ENCODE peak calls at places on chromosome 11, in eight cellular contexts. C, Y, M, P, F, I, Z and H are unnamed samples.

GRCh38 chr11:59574467-59574866 is 41.1 kb downstream of the OSBP start:
- DNase-seq in C (no peak), Y (no peak), M (no peak), P (no peak), F (no peak), I (no peak), Z (no peak), H (no peak)

GRCh38 chr11:69130586-69131566 is 24.9 kb upstream of the SMIM38 start:
- DNase-seq in C (no peak), Y (no peak), M (no peak), P (no peak), F (no peak), I (no peak), Z (no peak), H (no peak)

GRCh38 chr11:83566948-83567347 is 280.8 kb upstream of the CCDC90B start:
- DNase-seq in C (no peak), Y (peak), M (peak), P (no peak), F (no peak), I (no peak), Z (no peak), H (no peak)

GRCh38 chr11:10506013-10506370 is 35.0 kb downstream of the RNF141 start:
- DNase-seq in C (no peak), Y (no peak), M (no peak), P (no peak), F (no peak), I (no peak), Z (no peak), H (no peak)

GRCh38 chr11:2306971-2307732 is 5.3 kb downstream of the TSPAN32 start:
- DNase-seq in C (no peak), Y (peak), M (no peak), P (no peak), F (no peak), I (no peak), Z (no peak), H (no peak)

GRCh38 chr11:43393765-43394355 is 35.1 kb downstream of the TTC17 start:
- DNase-seq in C (no peak), Y (no peak), M (no peak), P (no peak), F (no peak), I (peak), Z (peak), H (no peak)

GRCh38 chr11:35553021-35553420 is 27.6 kb upstream of the PAMR1 start:
- DNase-seq in C (no peak), Y (no peak), M (no peak), P (no peak), F (no peak), I (no peak), Z (no peak), H (no peak)

GRCh38 chr11:111542606-111543275 is 2.2 kb downstream of the LAYN start:
- DNase-seq in C (no peak), Y (no peak), M (no peak), P (no peak), F (no peak), I (no peak), Z (no peak), H (no peak)

GRCh38 chr11:72378704-72379383 is 55.5 kb downstream of the CLPB start:
- DNase-seq in C (no peak), Y (peak), M (no peak), P (no peak), F (no peak), I (no peak), Z (no peak), H (no peak)

GRCh38 chr11:69386594-69387408 is 92.8 kb downstream of the MYEOV start:
- DNase-seq in C (no peak), Y (no peak), M (no peak), P (no peak), F (no peak), I (no peak), Z (no peak), H (no peak)

GRCh38 chr11:122584670-122585069 is 70.9 kb upstream of the UBASH3B start:
- DNase-seq in C (no peak), Y (no peak), M (no peak), P (no peak), F (no peak), I (no peak), Z (no peak), H (no peak)

GRCh38 chr11:20127671-20128527 is 32.4 kb downstream of the DBX1 start:
- DNase-seq in C (peak), Y (peak), M (no peak), P (peak), F (peak), I (peak), Z (peak), H (peak)

GRCh38 chr11:69660001-69660500 is 15.1 kb downstream of the LTO1 start:
- DNase-seq in C (no peak), Y (no peak), M (no peak), P (no peak), F (no peak), I (no peak), Z (no peak), H (no peak)

GRCh38 chr11:75996523-75997272 is 181.7 kb downstream of the UVRAG start:
- DNase-seq in C (no peak), Y (peak), M (no peak), P (no peak), F (no peak), I (no peak), Z (no peak), H (no peak)

GRCh38 chr11:117621226-117621625 is 175.8 kb downstream of the DSCAML1 start:
- DNase-seq in C (no peak), Y (peak), M (no peak), P (no peak), F (no peak), I (no peak), Z (no peak), H (no peak)

GRCh38 chr11:47861762-47862161 is 13.6 kb upstream of the NUP160 start:
- DNase-seq in C (no peak), Y (peak), M (no peak), P (no peak), F (no peak), I (no peak), Z (no peak), H (no peak)

GRCh38 chr11:86220654-86221053 is 23.9 kb upstream of the EED start:
- DNase-seq in C (no peak), Y (no peak), M (no peak), P (no peak), F (no peak), I (no peak), Z (no peak), H (no peak)

GRCh38 chr11:86802601-86803051 is 2.3 kb downstream of the PRSS23 start:
- DNase-seq in C (no peak), Y (peak), M (no peak), P (no peak), F (no peak), I (no peak), Z (peak), H (peak)

GRCh38 chr11:64357904-64358535 is 942 bp upstream of the RPS6KA4 start:
- DNase-seq in C (peak), Y (no peak), M (no peak), P (no peak), F (no peak), I (peak), Z (no peak), H (no peak)

GRCh38 chr11:66032962-66033735 is 6.9 kb upstream of the CATSPER1 start:
- DNase-seq in C (no peak), Y (no peak), M (no peak), P (no peak), F (no peak), I (no peak), Z (no peak), H (no peak)

GRCh38 chr11:119093951-119094815 is 7.5 kb downstream of the DPAGT1 start:
- DNase-seq in C (peak), Y (peak), M (no peak), P (peak), F (no peak), I (peak), Z (peak), H (peak)

GRCh38 chr11:70627219-70627618 is 228.9 kb downstream of the CTTN start:
- DNase-seq in C (no peak), Y (no peak), M (no peak), P (no peak), F (no peak), I (no peak), Z (no peak), H (no peak)

GRCh38 chr11:79415411-79415810 is 25.4 kb downstream of the TENM4 start:
- DNase-seq in C (no peak), Y (no peak), M (no peak), P (no peak), F (no peak), I (no peak), Z (no peak), H (no peak)

GRCh38 chr11:69520186-69520585 is 38.7 kb downstream of the LINC01488 start:
- DNase-seq in C (no peak), Y (no peak), M (no peak), P (no peak), F (no peak), I (no peak), Z (no peak), H (no peak)

GRCh38 chr11:69958308-69958707 is 119.8 kb upstream of the ANO1 start:
- DNase-seq in C (no peak), Y (peak), M (no peak), P (no peak), F (no peak), I (peak), Z (no peak), H (no peak)

GRCh38 chr11:93396356-93396755 is 65.8 kb downstream of the DEUP1 start:
- DNase-seq in C (no peak), Y (peak), M (peak), P (no peak), F (no peak), I (no peak), Z (no peak), H (no peak)

GRCh38 chr11:34161361-34161760 is 55.9 kb downstream of the NAT10 start:
- DNase-seq in C (no peak), Y (no peak), M (no peak), P (no peak), F (no peak), I (no peak), Z (no peak), H (no peak)

GRCh38 chr11:346529-346928 is 22.8 kb upstream of the B4GALNT4 start:
- DNase-seq in C (no peak), Y (no peak), M (no peak), P (no peak), F (no peak), I (no peak), Z (no peak), H (no peak)

GRCh38 chr11:4991066-4991465 is 3.6 kb upstream of the OR51L1 start:
- DNase-seq in C (no peak), Y (peak), M (no peak), P (no peak), F (no peak), I (no peak), Z (no peak), H (no peak)

GRCh38 chr11:125428486-125429173 is 67.4 kb downstream of the FEZ1 start:
- DNase-seq in C (no peak), Y (no peak), M (no peak), P (no peak), F (no peak), I (no peak), Z (no peak), H (no peak)

GRCh38 chr11:57787920-57788716 is 26.5 kb downstream of the CTNND1 start:
- DNase-seq in C (no peak), Y (no peak), M (no peak), P (no peak), F (no peak), I (no peak), Z (no peak), H (no peak)

GRCh38 chr11:59180168-59180567 is 8.2 kb downstream of the DTX4 start:
- DNase-seq in C (no peak), Y (no peak), M (no peak), P (no peak), F (peak), I (no peak), Z (no peak), H (no peak)

GRCh38 chr11:3835752-3836151 is 5.0 kb downstream of the RHOG start:
- DNase-seq in C (no peak), Y (no peak), M (no peak), P (no peak), F (no peak), I (no peak), Z (no peak), H (no peak)

GRCh38 chr11:102994101-102994500 is 38.6 kb upstream of the MMP13 start:
- DNase-seq in C (no peak), Y (peak), M (no peak), P (no peak), F (no peak), I (no peak), Z (no peak), H (no peak)

GRCh38 chr11:16026849-16027248 is 329.5 kb downstream of the SOX6 start:
- DNase-seq in C (no peak), Y (no peak), M (no peak), P (no peak), F (no peak), I (no peak), Z (no peak), H (no peak)
- TF ChIP-seq CTCF in C (no peak), Y (no peak), M (no peak), P (no peak), F (no peak), I (no peak), Z (no peak), H (no peak)

DNA sequence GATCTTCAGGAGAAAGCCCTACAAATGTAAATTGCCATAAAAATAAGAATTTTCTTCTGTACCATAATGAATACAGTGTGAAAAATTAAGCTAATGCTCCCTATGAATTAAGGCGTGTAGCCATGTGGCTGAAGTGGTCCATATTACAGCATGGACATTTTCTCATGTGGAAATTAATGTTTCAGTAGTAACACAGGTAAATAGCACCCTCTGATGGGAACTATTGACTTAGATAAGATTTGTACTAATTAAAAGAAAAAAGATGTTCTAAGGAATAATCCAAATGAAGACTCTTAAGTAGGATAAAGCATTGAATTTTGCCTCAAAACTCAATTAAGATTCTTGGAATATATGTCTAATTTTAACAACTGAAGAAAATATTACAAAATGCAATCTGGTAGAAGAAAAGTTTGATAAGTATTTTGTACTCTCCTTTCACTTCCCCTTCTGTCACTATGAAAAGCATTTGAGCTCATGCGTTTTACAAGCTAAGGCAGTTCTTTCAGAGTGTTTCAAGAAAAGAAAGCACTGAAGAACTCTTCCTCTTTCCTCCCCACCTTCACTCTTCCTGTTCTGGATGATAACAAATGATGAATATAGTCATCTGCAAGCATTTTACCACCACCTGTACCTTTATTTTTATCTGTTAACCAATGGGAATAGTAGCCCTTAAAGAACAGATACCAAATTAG is 9.9 kb upstream of the OR8D2 start:
- DNase-seq in C (no peak), Y (peak), M (no peak), P (no peak), F (no peak), I (no peak), Z (no peak), H (no peak)
- TF ChIP-seq CTCF in C (no peak), Y (no peak), M (no peak), P (no peak), F (no peak), I (no peak), Z (no peak), H (no peak)

GRCh38 chr11:108221981-108222685 is at the start of gene NPAT:
- DNase-seq in C (no peak), Y (peak), M (no peak), P (no peak), F (no peak), I (no peak), Z (no peak), H (no peak)
- TF ChIP-seq CTCF in C (no peak), Y (no peak), M (no peak), P (no peak), F (no peak), I (no peak), Z (no peak), H (no peak)

DNA sequence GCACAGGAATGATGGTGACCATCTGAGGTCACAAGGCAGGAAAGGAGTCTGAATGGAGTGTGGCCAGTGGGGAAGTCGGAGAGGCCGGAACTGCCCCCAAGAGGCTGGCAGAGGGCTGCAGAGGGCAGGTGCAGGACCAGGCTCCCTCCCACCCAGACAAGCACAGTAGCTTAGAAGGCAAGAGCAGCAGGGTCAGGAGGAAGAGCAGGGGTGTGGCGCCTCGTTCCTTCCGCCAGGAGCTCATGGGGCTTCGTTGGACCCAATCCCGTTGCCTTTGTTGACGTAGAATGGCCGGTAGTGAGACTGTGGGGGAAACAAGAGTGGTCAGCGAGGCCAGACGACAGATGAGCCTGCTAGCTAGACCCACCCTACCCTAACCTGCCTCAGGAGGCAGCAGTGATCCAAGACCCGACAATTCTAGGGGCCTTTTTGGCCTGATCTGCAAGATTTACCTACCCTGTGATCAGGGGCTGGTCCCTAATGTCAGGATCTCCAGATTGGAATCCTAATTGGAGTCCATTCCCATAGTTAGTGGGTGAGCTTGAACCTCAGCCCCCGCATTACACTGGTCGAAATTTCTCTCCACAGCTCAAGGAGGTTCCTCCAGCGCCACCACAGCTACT is 25.6 kb downstream of the TRIM29 start:
- DNase-seq in C (no peak), Y (no peak), M (no peak), P (no peak), F (no peak), I (no peak), Z (no peak), H (no peak)
- TF ChIP-seq CTCF in C (no peak), Y (no peak), M (no peak), P (no peak), F (peak), I (peak), Z (no peak), H (no peak)

GRCh38 chr11:131408011-131408640 is 37.7 kb downstream of the NTM start:
- DNase-seq in C (no peak), Y (peak), M (no peak), P (peak), F (peak), I (no peak), Z (peak), H (peak)
- TF ChIP-seq CTCF in C (no peak), Y (peak), M (peak), P (peak), F (peak), I (no peak), Z (peak), H (peak)

DNA sequence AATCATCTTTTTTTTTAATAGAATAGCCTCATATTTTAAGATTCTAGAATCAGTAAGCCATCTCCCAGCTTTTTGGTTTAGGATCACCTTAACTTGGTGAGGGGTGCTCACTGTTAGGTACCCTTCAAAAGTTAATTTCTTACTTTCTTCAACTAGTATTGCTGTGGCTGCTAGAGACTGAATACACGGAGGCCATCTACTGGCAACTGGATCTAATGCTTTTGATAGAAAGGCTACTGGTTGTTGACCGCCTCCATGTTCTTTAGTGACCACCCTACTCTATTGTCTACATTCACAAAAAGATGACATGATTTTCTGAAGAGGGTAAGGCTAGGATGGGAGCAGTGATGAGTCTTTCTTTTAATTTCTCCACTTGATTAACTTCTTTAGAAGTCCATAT is 16.7 kb upstream of the ALDH3B2 start:
- DNase-seq in C (no peak), Y (no peak), M (no peak), P (no peak), F (no peak), I (no peak), Z (peak), H (no peak)
- TF ChIP-seq CTCF in C (no peak), Y (peak), M (peak), P (no peak), F (peak), I (peak), Z (peak), H (no peak)

DNA sequence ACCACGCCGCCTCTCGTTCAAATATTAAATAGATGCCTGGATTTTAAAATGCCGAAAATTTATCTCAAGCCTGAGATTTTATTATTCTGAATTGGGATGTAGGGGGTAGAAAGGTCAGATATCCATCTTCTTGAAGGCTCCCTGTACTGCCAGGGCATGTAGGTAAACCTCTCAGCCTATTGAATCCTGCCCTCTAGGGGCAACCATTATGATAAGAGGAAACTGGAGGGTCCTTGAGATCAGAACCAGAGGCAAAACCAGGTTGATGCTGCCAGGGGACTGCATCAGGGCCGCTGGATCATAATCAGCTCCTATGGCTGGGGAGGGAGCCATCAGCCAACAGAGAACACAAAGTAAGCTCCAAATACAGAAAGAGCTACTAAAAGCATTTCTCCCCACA is 92.4 kb downstream of the KCNC1 start:
- DNase-seq in C (no peak), Y (no peak), M (no peak), P (no peak), F (no peak), I (no peak), Z (no peak), H (no peak)
- TF ChIP-seq CTCF in C (no peak), Y (peak), M (peak), P (peak), F (peak), I (peak), Z (peak), H (no peak)

DNA sequence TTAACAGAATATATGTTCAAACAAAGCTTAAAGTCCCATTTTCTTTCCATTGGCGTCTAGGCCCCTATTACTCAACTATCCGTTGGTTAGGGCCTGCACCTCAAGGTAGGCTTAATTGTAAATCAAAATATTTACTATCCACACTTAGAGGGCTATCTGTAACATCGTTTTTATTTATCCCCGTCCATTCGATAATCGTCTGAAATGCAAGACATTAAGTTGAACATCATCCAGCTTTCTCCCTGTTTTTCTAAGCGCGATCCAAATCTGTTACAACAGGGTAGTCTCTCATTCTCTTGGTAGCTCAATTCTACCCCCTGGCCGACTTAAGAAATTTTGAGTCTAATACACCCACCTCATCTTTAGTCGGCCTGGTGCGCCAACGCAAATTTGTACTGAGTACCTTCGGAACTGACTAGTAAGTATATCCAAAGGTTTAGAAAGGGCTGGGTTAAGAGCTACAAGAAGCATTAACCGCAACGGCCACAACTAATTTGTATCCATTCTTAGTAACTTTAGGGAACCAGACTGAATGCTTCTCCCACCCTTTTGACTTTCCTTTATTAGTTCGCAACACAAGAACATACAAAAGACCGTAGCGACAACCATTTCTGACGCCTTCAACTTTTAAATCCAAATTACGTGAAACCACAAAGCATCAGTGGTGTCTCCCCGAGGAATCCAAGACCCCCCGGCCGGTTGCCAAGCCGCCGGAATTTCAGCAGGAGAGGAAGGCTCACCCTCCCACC is 1.1 kb upstream of the ZNF143 start:
- DNase-seq in C (no peak), Y (peak), M (no peak), P (no peak), F (peak), I (no peak), Z (peak), H (no peak)
- TF ChIP-seq CTCF in C (no peak), Y (no peak), M (no peak), P (no peak), F (no peak), I (no peak), Z (no peak), H (no peak)

GRCh38 chr11:44633641-44634040 is 68.2 kb downstream of the CD82 start:
- DNase-seq in C (no peak), Y (no peak), M (no peak), P (no peak), F (no peak), I (no peak), Z (peak), H (no peak)
- TF ChIP-seq CTCF in C (no peak), Y (peak), M (peak), P (no peak), F (no peak), I (peak), Z (peak), H (no peak)